ENCODE peak calls at places on chromosomes 13 and 19, in seven cellular contexts. One of them, this sample, is unnamed.

GRCh38 chr13:113155201-113155600 is 3.2 kb upstream of the PROZ start:
- DNase-seq in GM23338: no peak
- DNase-seq in progenitor cell of endocrine pancreas: no peak
- DNase-seq in PC-3: no peak
- DNase-seq in fibroblast of lung: no peak
- DNase-seq in dorsolateral prefrontal cortex: peak; percentile 6
- DNase-seq in transverse colon: no peak
- DNase-seq in this sample: peak; percentile 24

GRCh38 chr19:40549007-40549708 is 27.5 kb upstream of the SHKBP1 start:
- DNase-seq in transverse colon: peak; percentile 59
- DNase-seq in fibroblast of lung: peak; percentile 40
- DNase-seq in progenitor cell of endocrine pancreas: peak; percentile 82
- DNase-seq in GM23338: peak; percentile 96
- DNase-seq in dorsolateral prefrontal cortex: peak; percentile 66
- DNase-seq in PC-3: peak; percentile 68
- DNase-seq in this sample: no peak

GRCh38 chr13:106599875-106600797 is 32.2 kb upstream of the ARGLU1 start:
- DNase-seq in dorsolateral prefrontal cortex: no peak
- DNase-seq in GM23338: no peak
- DNase-seq in transverse colon: no peak
- DNase-seq in progenitor cell of endocrine pancreas: no peak
- DNase-seq in PC-3: peak; percentile 40
- DNase-seq in fibroblast of lung: peak; percentile 88
- DNase-seq in this sample: peak; percentile 84

GRCh38 chr19:2233601-2234280 is 2.4 kb downstream of the PLEKHJ1 start:
- DNase-seq in fibroblast of lung: no peak
- DNase-seq in PC-3: no peak
- DNase-seq in transverse colon: no peak
- DNase-seq in GM23338: no peak
- DNase-seq in progenitor cell of endocrine pancreas: no peak
- DNase-seq in dorsolateral prefrontal cortex: no peak
- DNase-seq in this sample: no peak

GRCh38 chr19:1396019-1396767 is 5.1 kb downstream of the GAMT start:
- DNase-seq in transverse colon: no peak
- DNase-seq in PC-3: no peak
- DNase-seq in progenitor cell of endocrine pancreas: no peak
- DNase-seq in fibroblast of lung: no peak
- DNase-seq in GM23338: no peak
- DNase-seq in dorsolateral prefrontal cortex: no peak
- DNase-seq in this sample: no peak

GRCh38 chr19:51971624-51972023 is 15.0 kb downstream of the ZNF350 start:
- DNase-seq in fibroblast of lung: peak; percentile 30
- DNase-seq in dorsolateral prefrontal cortex: no peak
- DNase-seq in progenitor cell of endocrine pancreas: no peak
- DNase-seq in GM23338: peak; percentile 22
- DNase-seq in transverse colon: no peak
- DNase-seq in PC-3: no peak
- DNase-seq in this sample: no peak

GRCh38 chr13:25898991-25899390 is 152.8 kb downstream of the SHISA2 start:
- DNase-seq in PC-3: no peak
- DNase-seq in dorsolateral prefrontal cortex: no peak
- DNase-seq in GM23338: no peak
- DNase-seq in progenitor cell of endocrine pancreas: no peak
- DNase-seq in fibroblast of lung: no peak
- DNase-seq in transverse colon: no peak
- DNase-seq in this sample: no peak

GRCh38 chr13:87661471-87661870 is 9.7 kb upstream of the SLITRK5 start:
- DNase-seq in PC-3: peak; percentile 70
- DNase-seq in progenitor cell of endocrine pancreas: no peak
- DNase-seq in dorsolateral prefrontal cortex: no peak
- DNase-seq in fibroblast of lung: peak; percentile 88
- DNase-seq in transverse colon: no peak
- DNase-seq in GM23338: no peak
- DNase-seq in this sample: no peak

GRCh38 chr13:21537105-21537504 is 66.9 kb downstream of the MICU2 start:
- DNase-seq in dorsolateral prefrontal cortex: no peak
- DNase-seq in transverse colon: no peak
- DNase-seq in fibroblast of lung: peak; percentile 2
- DNase-seq in PC-3: no peak
- DNase-seq in progenitor cell of endocrine pancreas: no peak
- DNase-seq in GM23338: no peak
- DNase-seq in this sample: no peak

GRCh38 chr13:80149757-80150156 is 191.2 kb downstream of the SPRY2 start:
- DNase-seq in fibroblast of lung: no peak
- DNase-seq in dorsolateral prefrontal cortex: no peak
- DNase-seq in GM23338: no peak
- DNase-seq in PC-3: no peak
- DNase-seq in transverse colon: no peak
- DNase-seq in progenitor cell of endocrine pancreas: no peak
- DNase-seq in this sample: no peak

GRCh38 chr13:37383066-37383465 is 215.5 kb downstream of the POSTN start:
- DNase-seq in dorsolateral prefrontal cortex: no peak
- DNase-seq in fibroblast of lung: no peak
- DNase-seq in GM23338: no peak
- DNase-seq in PC-3: no peak
- DNase-seq in transverse colon: no peak
- DNase-seq in progenitor cell of endocrine pancreas: no peak
- DNase-seq in this sample: no peak

GRCh38 chr13:34567558-34567957 is 374.5 kb upstream of the NBEA start:
- DNase-seq in dorsolateral prefrontal cortex: no peak
- DNase-seq in PC-3: no peak
- DNase-seq in transverse colon: no peak
- DNase-seq in fibroblast of lung: no peak
- DNase-seq in GM23338: no peak
- DNase-seq in progenitor cell of endocrine pancreas: peak; percentile 12
- DNase-seq in this sample: no peak

GRCh38 chr19:30227661-30228112 is 144.5 kb upstream of the ZNF536 start:
- DNase-seq in progenitor cell of endocrine pancreas: peak; percentile 73
- DNase-seq in fibroblast of lung: peak; percentile 40
- DNase-seq in PC-3: peak; percentile 48
- DNase-seq in dorsolateral prefrontal cortex: peak; percentile 56
- DNase-seq in GM23338: peak; percentile 85
- DNase-seq in transverse colon: peak; percentile 57
- DNase-seq in this sample: peak; percentile 89

GRCh38 chr13:18953139-18953930 is 228.3 kb downstream of the TUBA3C start:
- DNase-seq in progenitor cell of endocrine pancreas: no peak
- DNase-seq in PC-3: no peak
- DNase-seq in fibroblast of lung: no peak
- DNase-seq in transverse colon: no peak
- DNase-seq in dorsolateral prefrontal cortex: no peak
- DNase-seq in GM23338: no peak
- DNase-seq in this sample: no peak

GRCh38 chr13:40124648-40125045 is 469.2 kb downstream of the COG6 start:
- DNase-seq in transverse colon: no peak
- DNase-seq in fibroblast of lung: no peak
- DNase-seq in dorsolateral prefrontal cortex: no peak
- DNase-seq in GM23338: no peak
- DNase-seq in PC-3: no peak
- DNase-seq in progenitor cell of endocrine pancreas: no peak
- DNase-seq in this sample: no peak

GRCh38 chr13:82962422-82962821 is 919.9 kb downstream of the SLITRK1 start:
- DNase-seq in fibroblast of lung: peak; percentile 6
- DNase-seq in GM23338: no peak
- DNase-seq in PC-3: no peak
- DNase-seq in transverse colon: no peak
- DNase-seq in dorsolateral prefrontal cortex: no peak
- DNase-seq in progenitor cell of endocrine pancreas: no peak
- DNase-seq in this sample: no peak

DNA sequence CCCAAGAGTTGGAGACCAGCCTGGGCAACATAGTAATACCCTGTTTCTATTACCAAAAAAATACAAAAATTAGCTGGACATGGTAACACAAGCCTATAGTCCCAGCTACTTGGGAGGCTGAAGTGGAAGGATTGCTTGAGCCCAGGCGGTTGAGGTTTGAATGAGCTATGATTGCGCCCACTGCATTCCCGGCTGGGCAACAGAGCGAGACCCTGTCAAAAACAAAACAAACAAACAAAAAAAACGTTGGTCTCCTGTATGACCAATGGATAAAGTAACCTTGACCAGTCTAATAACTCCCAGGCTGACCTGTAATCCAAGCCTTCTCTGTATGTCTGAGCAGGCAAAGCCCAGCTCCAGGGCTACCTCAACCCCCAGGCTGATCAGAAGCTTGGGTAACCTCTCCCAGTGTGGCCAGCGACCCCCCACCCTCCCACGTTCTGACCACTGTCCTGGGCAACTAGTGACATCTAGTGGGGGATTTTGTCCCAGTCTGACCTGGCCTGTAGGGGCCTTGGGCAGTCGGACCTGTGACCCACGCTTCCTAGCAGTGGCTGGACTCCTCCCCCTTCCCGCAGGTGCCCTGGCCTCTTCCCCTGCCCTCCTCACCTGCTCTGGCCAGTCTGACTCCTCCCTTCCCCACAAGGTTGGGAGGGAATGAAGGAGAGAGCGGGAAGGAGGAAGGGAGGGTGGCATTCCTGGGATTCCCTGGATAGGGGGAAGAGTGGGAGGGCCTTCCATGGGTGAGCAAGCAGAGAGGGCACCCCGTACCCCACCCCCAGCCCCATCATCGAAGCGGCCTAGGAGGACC is 1.0 kb upstream of the BCAM start:
- DNase-seq in fibroblast of lung: peak; percentile 43
- DNase-seq in GM23338: peak; percentile 99
- DNase-seq in progenitor cell of endocrine pancreas: peak; percentile 73
- DNase-seq in PC-3: peak; percentile 60
- DNase-seq in transverse colon: peak; percentile 40
- DNase-seq in dorsolateral prefrontal cortex: peak; percentile 11
- DNase-seq in this sample: no peak
- TF ChIP-seq CTCF in fibroblast of lung: peak; percentile 56
- TF ChIP-seq CTCF in GM23338: peak; percentile 89
- TF ChIP-seq CTCF in progenitor cell of endocrine pancreas: peak; percentile 67
- TF ChIP-seq CTCF in PC-3: peak; percentile 67
- TF ChIP-seq CTCF in transverse colon: no peak
- TF ChIP-seq CTCF in dorsolateral prefrontal cortex: peak; percentile 42
- TF ChIP-seq CTCF in this sample: peak; percentile 42

DNA sequence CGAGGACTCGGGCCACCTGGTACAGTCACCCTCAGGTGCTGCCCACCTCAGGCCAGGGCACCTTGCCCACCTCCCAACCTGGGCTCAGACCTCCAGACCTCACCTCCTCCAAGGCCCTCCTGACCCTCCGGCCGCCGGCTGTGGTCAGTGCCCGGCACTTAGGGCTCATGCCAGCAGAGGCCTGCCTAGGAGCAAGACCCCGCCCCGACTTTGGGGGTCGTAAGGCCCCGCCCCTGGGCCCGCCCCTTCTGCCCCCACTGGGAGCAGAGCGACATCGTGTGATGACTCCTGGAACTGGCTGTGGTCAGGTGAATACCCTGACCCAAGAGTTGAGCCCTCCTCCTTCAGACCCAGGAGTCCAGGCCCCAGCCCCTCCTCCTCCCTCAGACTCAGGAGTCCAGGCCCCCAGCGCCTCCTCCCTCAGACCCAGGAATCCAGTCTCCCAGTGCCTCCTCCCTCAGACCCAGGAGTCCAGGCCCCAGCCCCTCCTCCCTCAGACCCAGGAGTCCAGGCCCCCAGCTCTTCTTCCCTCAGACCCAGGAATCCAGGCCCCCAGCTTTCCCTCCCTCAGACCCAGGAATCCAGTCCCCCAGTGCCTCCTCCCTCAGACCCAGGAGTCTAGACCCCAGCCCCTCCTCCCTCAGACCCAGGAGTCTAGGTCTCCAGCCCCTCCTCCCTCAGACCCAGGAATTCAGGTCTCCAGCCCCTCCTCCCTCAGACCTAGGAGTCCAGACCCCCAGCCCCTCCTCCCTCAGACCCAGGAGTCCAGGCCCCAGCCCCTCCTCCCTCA is at the start of gene SBK2:
- DNase-seq in PC-3: no peak
- DNase-seq in GM23338: peak; percentile 93
- DNase-seq in dorsolateral prefrontal cortex: no peak
- DNase-seq in progenitor cell of endocrine pancreas: peak; percentile 68
- DNase-seq in fibroblast of lung: no peak
- DNase-seq in transverse colon: no peak
- DNase-seq in this sample: no peak
- TF ChIP-seq CTCF in PC-3: peak; percentile 35
- TF ChIP-seq CTCF in GM23338: peak; percentile 87
- TF ChIP-seq CTCF in dorsolateral prefrontal cortex: no peak
- TF ChIP-seq CTCF in progenitor cell of endocrine pancreas: peak; percentile 57
- TF ChIP-seq CTCF in fibroblast of lung: peak; percentile 15
- TF ChIP-seq CTCF in transverse colon: no peak
- TF ChIP-seq CTCF in this sample: no peak

GRCh38 chr13:51721485-51721884 is 82.5 kb downstream of the DHRS12 start:
- DNase-seq in dorsolateral prefrontal cortex: no peak
- DNase-seq in fibroblast of lung: no peak
- DNase-seq in GM23338: no peak
- DNase-seq in PC-3: no peak
- DNase-seq in transverse colon: no peak
- DNase-seq in progenitor cell of endocrine pancreas: no peak
- DNase-seq in this sample: no peak

GRCh38 chr13:51717786-51718398 is 86.1 kb downstream of the DHRS12 start:
- DNase-seq in PC-3: no peak
- DNase-seq in fibroblast of lung: no peak
- DNase-seq in progenitor cell of endocrine pancreas: no peak
- DNase-seq in dorsolateral prefrontal cortex: no peak
- DNase-seq in transverse colon: no peak
- DNase-seq in GM23338: no peak
- DNase-seq in this sample: peak; percentile 43

GRCh38 chr13:51714663-51715168 is 89.2 kb downstream of the DHRS12 start:
- DNase-seq in PC-3: peak; percentile 82
- DNase-seq in dorsolateral prefrontal cortex: no peak
- DNase-seq in fibroblast of lung: peak; percentile 62
- DNase-seq in GM23338: no peak
- DNase-seq in transverse colon: no peak
- DNase-seq in progenitor cell of endocrine pancreas: no peak
- DNase-seq in this sample: peak; percentile 70

GRCh38 chr13:51713807-51714206 is 90.2 kb downstream of the DHRS12 start:
- DNase-seq in PC-3: no peak
- DNase-seq in GM23338: no peak
- DNase-seq in dorsolateral prefrontal cortex: no peak
- DNase-seq in fibroblast of lung: no peak
- DNase-seq in progenitor cell of endocrine pancreas: no peak
- DNase-seq in transverse colon: no peak
- DNase-seq in this sample: no peak

GRCh38 chr13:51715613-51716012 is 88.3 kb downstream of the DHRS12 start:
- DNase-seq in fibroblast of lung: no peak
- DNase-seq in transverse colon: no peak
- DNase-seq in dorsolateral prefrontal cortex: no peak
- DNase-seq in progenitor cell of endocrine pancreas: no peak
- DNase-seq in GM23338: no peak
- DNase-seq in PC-3: peak; percentile 62
- DNase-seq in this sample: no peak
- TF ChIP-seq CTCF in fibroblast of lung: no peak
- TF ChIP-seq CTCF in transverse colon: no peak
- TF ChIP-seq CTCF in dorsolateral prefrontal cortex: no peak
- TF ChIP-seq CTCF in progenitor cell of endocrine pancreas: no peak
- TF ChIP-seq CTCF in GM23338: no peak
- TF ChIP-seq CTCF in PC-3: no peak
- TF ChIP-seq CTCF in this sample: no peak

DNA sequence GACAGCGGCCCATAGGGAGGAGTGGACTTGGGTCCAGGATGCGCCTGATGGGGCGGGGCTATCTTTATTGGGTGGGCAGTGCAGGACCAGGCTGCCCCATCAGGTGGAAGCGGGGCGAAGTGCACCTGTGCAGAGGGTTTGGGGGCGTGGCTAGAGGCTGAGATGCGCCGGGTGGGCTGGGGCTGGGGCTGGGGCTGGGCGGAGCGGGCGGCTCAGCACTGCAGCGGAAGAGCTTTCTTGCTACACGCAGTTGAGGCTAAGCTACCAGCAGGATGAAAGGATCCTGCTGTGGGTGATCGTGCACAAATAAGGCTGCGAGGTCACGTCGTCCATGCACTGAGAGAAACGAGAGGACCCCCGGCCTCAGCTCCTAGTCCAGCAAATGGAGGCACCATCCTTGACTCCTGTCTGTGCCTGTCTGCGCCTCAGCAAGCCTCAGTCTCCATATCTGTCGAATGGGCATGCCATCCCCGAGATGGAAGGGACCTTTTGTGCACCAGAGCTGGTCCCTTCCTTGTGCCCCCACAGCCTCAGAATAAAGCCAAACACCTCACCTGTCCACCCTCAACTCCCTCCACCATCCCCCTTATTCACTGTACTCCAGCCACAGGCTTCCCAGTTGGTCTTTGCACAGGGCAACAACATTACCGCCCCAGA is 20.9 kb upstream of the HOMER3 start:
- DNase-seq in transverse colon: no peak
- DNase-seq in PC-3: peak; percentile 1
- DNase-seq in fibroblast of lung: no peak
- DNase-seq in GM23338: peak; percentile 99
- DNase-seq in progenitor cell of endocrine pancreas: peak; percentile 41
- DNase-seq in dorsolateral prefrontal cortex: no peak
- DNase-seq in this sample: no peak
- TF ChIP-seq CTCF in transverse colon: no peak
- TF ChIP-seq CTCF in PC-3: no peak
- TF ChIP-seq CTCF in fibroblast of lung: no peak
- TF ChIP-seq CTCF in GM23338: peak; percentile 33
- TF ChIP-seq CTCF in progenitor cell of endocrine pancreas: no peak
- TF ChIP-seq CTCF in dorsolateral prefrontal cortex: no peak
- TF ChIP-seq CTCF in this sample: no peak